ENCODE peak calls at places on chromosome 12, in six cellular contexts. One of them, this sample, is unnamed.

GRCh38 chr12:23949212-23950010 is at the start of gene SOX5:
- DNase-seq in A549: no peak
- DNase-seq in HepG2: peak
- DNase-seq in IMR-90: peak
- DNase-seq in GM12878: no peak
- DNase-seq in H1: peak
- DNase-seq in this sample: no peak

GRCh38 chr12:53869500-53869899 is 69.1 kb upstream of the HOXC13 start:
- DNase-seq in IMR-90: no peak
- DNase-seq in GM12878: no peak
- DNase-seq in H1: no peak
- DNase-seq in HepG2: peak
- DNase-seq in A549: no peak
- DNase-seq in this sample: no peak

GRCh38 chr12:110105961-110106540 is 18.1 kb upstream of the IFT81 start:
- DNase-seq in IMR-90: no peak
- DNase-seq in GM12878: no peak
- DNase-seq in A549: no peak
- DNase-seq in H1: no peak
- DNase-seq in HepG2: no peak
- DNase-seq in this sample: no peak

GRCh38 chr12:108693186-108693585 is 38.1 kb downstream of the CORO1C start:
- DNase-seq in GM12878: no peak
- DNase-seq in HepG2: no peak
- DNase-seq in A549: no peak
- DNase-seq in H1: no peak
- DNase-seq in IMR-90: no peak
- DNase-seq in this sample: no peak

GRCh38 chr12:108768591-108769500 is 37.5 kb upstream of the CORO1C start:
- DNase-seq in A549: peak
- DNase-seq in H1: peak
- DNase-seq in HepG2: peak
- DNase-seq in IMR-90: no peak
- DNase-seq in GM12878: peak
- DNase-seq in this sample: peak

GRCh38 chr12:109736552-109737108 is 23.0 kb downstream of the FAM222A start:
- DNase-seq in HepG2: peak
- DNase-seq in A549: no peak
- DNase-seq in GM12878: no peak
- DNase-seq in H1: peak
- DNase-seq in IMR-90: peak
- DNase-seq in this sample: no peak

GRCh38 chr12:60112778-60113177 is 516.9 kb downstream of the SLC16A7 start:
- DNase-seq in A549: no peak
- DNase-seq in H1: no peak
- DNase-seq in GM12878: no peak
- DNase-seq in IMR-90: no peak
- DNase-seq in HepG2: no peak
- DNase-seq in this sample: no peak

GRCh38 chr12:11798856-11799530 is 149.5 kb downstream of the ETV6 start:
- DNase-seq in A549: no peak
- DNase-seq in HepG2: peak
- DNase-seq in GM12878: no peak
- DNase-seq in H1: no peak
- DNase-seq in IMR-90: peak
- DNase-seq in this sample: no peak

GRCh38 chr12:131617596-131618302 is 93.1 kb upstream of the SFSWAP start:
- DNase-seq in HepG2: no peak
- DNase-seq in H1: no peak
- DNase-seq in A549: no peak
- DNase-seq in GM12878: no peak
- DNase-seq in IMR-90: no peak
- DNase-seq in this sample: no peak

GRCh38 chr12:128827724-128828123 is 4.0 kb upstream of the SLC15A4 start:
- DNase-seq in IMR-90: no peak
- DNase-seq in H1: no peak
- DNase-seq in HepG2: no peak
- DNase-seq in A549: no peak
- DNase-seq in GM12878: no peak
- DNase-seq in this sample: no peak

GRCh38 chr12:113932411-113933196 is 33.5 kb downstream of the RBM19 start:
- DNase-seq in HepG2: peak
- DNase-seq in H1: no peak
- DNase-seq in IMR-90: peak
- DNase-seq in GM12878: no peak
- DNase-seq in A549: no peak
- DNase-seq in this sample: no peak

GRCh38 chr12:103626498-103626897 is 39.4 kb downstream of the STAB2 start:
- DNase-seq in A549: peak
- DNase-seq in H1: no peak
- DNase-seq in GM12878: no peak
- DNase-seq in HepG2: peak
- DNase-seq in IMR-90: peak
- DNase-seq in this sample: no peak

GRCh38 chr12:13104403-13104802 is 936 bp upstream of the GSG1 start:
- DNase-seq in H1: no peak
- DNase-seq in IMR-90: no peak
- DNase-seq in GM12878: no peak
- DNase-seq in A549: no peak
- DNase-seq in HepG2: no peak
- DNase-seq in this sample: no peak

GRCh38 chr12:56546680-56547079 is 25.1 kb downstream of the RBMS2 start:
- DNase-seq in HepG2: no peak
- DNase-seq in IMR-90: no peak
- DNase-seq in A549: no peak
- DNase-seq in H1: no peak
- DNase-seq in GM12878: no peak
- DNase-seq in this sample: no peak

GRCh38 chr12:21456291-21456780 is 18.9 kb downstream of the PYROXD1 start:
- DNase-seq in A549: no peak
- DNase-seq in H1: no peak
- DNase-seq in IMR-90: no peak
- DNase-seq in GM12878: no peak
- DNase-seq in HepG2: no peak
- DNase-seq in this sample: no peak

GRCh38 chr12:67624355-67624754 is 24.2 kb upstream of the DYRK2 start:
- DNase-seq in A549: no peak
- DNase-seq in GM12878: no peak
- DNase-seq in H1: no peak
- DNase-seq in HepG2: no peak
- DNase-seq in IMR-90: no peak
- DNase-seq in this sample: no peak

GRCh38 chr12:44381341-44381740 is 494.8 kb downstream of the NELL2 start:
- DNase-seq in HepG2: no peak
- DNase-seq in GM12878: no peak
- DNase-seq in H1: no peak
- DNase-seq in A549: no peak
- DNase-seq in IMR-90: no peak
- DNase-seq in this sample: no peak

GRCh38 chr12:401235-402126 is at the start of gene CCDC77:
- DNase-seq in H1: peak
- DNase-seq in A549: peak
- DNase-seq in GM12878: peak
- DNase-seq in HepG2: peak
- DNase-seq in IMR-90: peak
- DNase-seq in this sample: peak

GRCh38 chr12:2138871-2139308 is 86.1 kb downstream of the CACNA1C start:
- DNase-seq in IMR-90: peak
- DNase-seq in HepG2: no peak
- DNase-seq in GM12878: no peak
- DNase-seq in A549: no peak
- DNase-seq in H1: no peak
- DNase-seq in this sample: no peak

GRCh38 chr12:64825143-64826011 is 930 bp downstream of the TBC1D30 start:
- DNase-seq in HepG2: no peak
- DNase-seq in H1: peak
- DNase-seq in A549: no peak
- DNase-seq in IMR-90: no peak
- DNase-seq in GM12878: no peak
- DNase-seq in this sample: no peak

GRCh38 chr12:128091101-128091795 is 175.7 kb upstream of the TMEM132C start:
- DNase-seq in HepG2: no peak
- DNase-seq in H1: no peak
- DNase-seq in IMR-90: no peak
- DNase-seq in GM12878: no peak
- DNase-seq in A549: no peak
- DNase-seq in this sample: no peak

DNA sequence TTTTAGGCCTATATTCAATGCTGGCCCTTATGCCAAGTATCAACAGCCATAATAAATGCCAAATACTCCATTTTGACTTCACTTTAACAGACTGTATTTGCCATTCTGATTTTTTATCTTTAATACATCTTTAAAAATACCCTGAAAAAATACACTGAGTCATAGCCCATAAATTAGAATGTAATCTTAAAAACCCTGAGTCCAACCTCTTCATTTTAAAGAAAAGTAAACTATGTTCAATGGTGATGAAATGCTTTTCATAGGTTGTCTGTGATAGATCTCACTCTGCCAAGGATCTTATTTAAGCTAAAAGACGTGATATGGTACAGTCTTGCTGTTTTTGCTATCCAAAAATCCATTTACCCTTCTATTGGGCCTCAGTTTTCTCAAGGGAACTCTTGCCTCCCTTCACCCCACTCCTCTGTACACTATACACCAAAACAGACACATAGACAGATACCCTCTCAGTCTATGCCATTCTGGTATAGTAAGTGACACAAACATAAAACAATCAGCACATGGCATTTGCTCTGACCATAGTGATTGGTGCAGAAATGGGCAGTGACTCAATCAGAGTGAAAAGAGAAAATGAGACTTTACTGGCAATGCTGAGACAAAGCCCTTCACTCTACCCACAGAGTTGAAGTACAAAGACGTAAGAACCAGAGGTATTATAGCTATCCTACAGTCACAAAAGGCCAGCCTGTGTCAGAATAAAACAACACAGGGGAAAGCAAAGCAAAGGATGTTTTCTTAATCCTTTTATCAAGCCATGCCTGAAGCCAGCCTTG is 49.1 kb downstream of the BTG1 start:
- DNase-seq in A549: no peak
- DNase-seq in HepG2: no peak
- DNase-seq in GM12878: no peak
- DNase-seq in IMR-90: peak
- DNase-seq in H1: no peak
- DNase-seq in this sample: no peak
- TF ChIP-seq CEBPB in A549: no peak
- TF ChIP-seq CEBPB in HepG2: no peak
- TF ChIP-seq CEBPB in GM12878: no peak
- TF ChIP-seq CEBPB in IMR-90: no peak
- TF ChIP-seq CEBPB in H1: no peak
- TF ChIP-seq CEBPB in this sample: no peak

GRCh38 chr12:47079365-47079893 is at the start of gene PCED1B:
- DNase-seq in GM12878: no peak
- DNase-seq in A549: no peak
- DNase-seq in IMR-90: peak
- DNase-seq in HepG2: peak
- DNase-seq in H1: peak
- DNase-seq in this sample: no peak

GRCh38 chr12:47079894-47080724 is at the start of gene AMIGO2:
- DNase-seq in IMR-90: peak
- DNase-seq in GM12878: no peak
- DNase-seq in HepG2: no peak
- DNase-seq in H1: peak
- DNase-seq in A549: peak
- DNase-seq in this sample: no peak

GRCh38 chr12:47082283-47082962 is 2.7 kb upstream of the AMIGO2 start:
- DNase-seq in HepG2: no peak
- DNase-seq in IMR-90: no peak
- DNase-seq in GM12878: no peak
- DNase-seq in H1: no peak
- DNase-seq in A549: no peak
- DNase-seq in this sample: no peak

GRCh38 chr12:47078733-47079364 is 572 bp upstream of the PCED1B start:
- DNase-seq in IMR-90: peak
- DNase-seq in A549: peak
- DNase-seq in HepG2: no peak
- DNase-seq in GM12878: no peak
- DNase-seq in H1: no peak
- DNase-seq in this sample: no peak

GRCh38 chr12:47080725-47081502 is 1.2 kb upstream of the AMIGO2 start:
- DNase-seq in HepG2: no peak
- DNase-seq in H1: no peak
- DNase-seq in A549: no peak
- DNase-seq in GM12878: no peak
- DNase-seq in IMR-90: peak
- DNase-seq in this sample: no peak
- TF ChIP-seq CEBPB in HepG2: no peak
- TF ChIP-seq CEBPB in H1: no peak
- TF ChIP-seq CEBPB in A549: peak
- TF ChIP-seq CEBPB in GM12878: no peak
- TF ChIP-seq CEBPB in IMR-90: peak
- TF ChIP-seq CEBPB in this sample: peak

GRCh38 chr12:27979145-27979544 is 6.6 kb upstream of the PTHLH start:
- DNase-seq in GM12878: no peak
- DNase-seq in IMR-90: peak
- DNase-seq in A549: no peak
- DNase-seq in HepG2: no peak
- DNase-seq in H1: no peak
- DNase-seq in this sample: no peak

GRCh38 chr12:27984275-27984674 is 11.7 kb upstream of the PTHLH start:
- DNase-seq in H1: no peak
- DNase-seq in A549: peak
- DNase-seq in IMR-90: peak
- DNase-seq in HepG2: no peak
- DNase-seq in GM12878: no peak
- DNase-seq in this sample: no peak

GRCh38 chr12:27982951-27983350 is 10.4 kb upstream of the PTHLH start:
- DNase-seq in HepG2: no peak
- DNase-seq in IMR-90: no peak
- DNase-seq in GM12878: no peak
- DNase-seq in H1: no peak
- DNase-seq in A549: no peak
- DNase-seq in this sample: no peak

GRCh38 chr12:27981874-27982273 is 9.3 kb upstream of the PTHLH start:
- DNase-seq in IMR-90: peak
- DNase-seq in GM12878: no peak
- DNase-seq in HepG2: no peak
- DNase-seq in H1: no peak
- DNase-seq in A549: no peak
- DNase-seq in this sample: no peak

GRCh38 chr12:27982380-27982779 is 9.8 kb upstream of the PTHLH start:
- DNase-seq in H1: no peak
- DNase-seq in IMR-90: no peak
- DNase-seq in GM12878: no peak
- DNase-seq in HepG2: no peak
- DNase-seq in A549: no peak
- DNase-seq in this sample: no peak
- TF ChIP-seq CEBPB in H1: no peak
- TF ChIP-seq CEBPB in IMR-90: no peak
- TF ChIP-seq CEBPB in GM12878: no peak
- TF ChIP-seq CEBPB in HepG2: no peak
- TF ChIP-seq CEBPB in A549: no peak
- TF ChIP-seq CEBPB in this sample: no peak

DNA sequence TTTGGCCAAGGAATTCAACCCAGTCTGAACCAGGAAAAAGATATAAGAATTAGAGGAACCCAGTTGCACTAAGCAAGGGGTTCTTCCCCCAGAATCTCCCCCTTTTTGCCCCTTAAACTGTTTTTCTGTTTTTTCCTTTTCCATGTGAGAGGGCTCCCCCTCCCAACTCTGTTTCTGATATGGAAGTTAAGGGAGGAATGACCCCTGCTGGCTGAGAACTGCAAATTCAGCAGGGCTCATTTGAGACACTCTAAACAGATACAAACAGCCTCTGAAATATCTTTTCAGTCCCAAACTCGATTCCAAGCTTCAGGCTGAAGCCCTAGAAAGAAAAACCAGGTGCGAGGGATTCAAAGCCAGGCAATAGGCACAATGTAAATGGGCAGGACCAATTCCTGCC is 132.7 kb downstream of the SLC41A2 start:
- DNase-seq in GM12878: no peak
- DNase-seq in H1: no peak
- DNase-seq in A549: no peak
- DNase-seq in IMR-90: peak
- DNase-seq in HepG2: no peak
- DNase-seq in this sample: no peak
- TF ChIP-seq CEBPB in GM12878: no peak
- TF ChIP-seq CEBPB in H1: no peak
- TF ChIP-seq CEBPB in A549: no peak
- TF ChIP-seq CEBPB in IMR-90: no peak
- TF ChIP-seq CEBPB in HepG2: no peak
- TF ChIP-seq CEBPB in this sample: no peak

This sample was measured in HCT116.